ENCODE peak calls at places on chromosome 15, in six cellular contexts. Q, H, W, B, N and M are unnamed samples.

GRCh38 chr15:96514607-96515285 is 184.2 kb downstream of the NR2F2 start:
- DNase-seq in Q (no peak), H (no peak), W (no peak), B (peak), N (no peak), M (no peak)

GRCh38 chr15:66923438-66923881 is 141.9 kb upstream of the SMAD3 start:
- DNase-seq in Q (no peak), H (peak), W (peak), B (no peak), N (no peak), M (no peak)

GRCh38 chr15:48645558-48646330 is at the start of gene FBN1:
- DNase-seq in Q (peak), H (peak), W (peak), B (no peak), N (no peak), M (peak)

GRCh38 chr15:25762015-25762662 is 101.0 kb downstream of the ATP10A start:
- DNase-seq in Q (no peak), H (no peak), W (peak), B (no peak), N (no peak), M (no peak)

GRCh38 chr15:71755092-71755491 is 55.3 kb upstream of the NR2E3 start:
- DNase-seq in Q (no peak), H (no peak), W (no peak), B (no peak), N (no peak), M (no peak)

GRCh38 chr15:40061212-40061901 is 22.4 kb upstream of the SRP14 start:
- DNase-seq in Q (no peak), H (no peak), W (no peak), B (no peak), N (no peak), M (no peak)

GRCh38 chr15:58864602-58865419 is 68.7 kb downstream of the SLTM start:
- DNase-seq in Q (peak), H (peak), W (no peak), B (no peak), N (no peak), M (no peak)

GRCh38 chr15:52362497-52362896 is 66.9 kb upstream of the MYO5C start:
- DNase-seq in Q (no peak), H (peak), W (no peak), B (no peak), N (no peak), M (no peak)

GRCh38 chr15:47715856-47716445 is 1.4 kb upstream of the SEMA6D start:
- DNase-seq in Q (peak), H (peak), W (no peak), B (no peak), N (no peak), M (no peak)

GRCh38 chr15:68594533-68595259 is 15.9 kb downstream of the CORO2B start:
- DNase-seq in Q (no peak), H (no peak), W (no peak), B (no peak), N (no peak), M (no peak)

GRCh38 chr15:72397780-72398179 is 325 bp upstream of the TMEM202 start:
- DNase-seq in Q (no peak), H (no peak), W (no peak), B (no peak), N (no peak), M (no peak)

GRCh38 chr15:98035134-98035533 is 74.6 kb downstream of the ARRDC4 start:
- DNase-seq in Q (no peak), H (no peak), W (no peak), B (no peak), N (no peak), M (no peak)

GRCh38 chr15:66622677-66623076 is 56.9 kb upstream of the LCTL start:
- DNase-seq in Q (no peak), H (no peak), W (no peak), B (no peak), N (no peak), M (no peak)

GRCh38 chr15:30919877-30920550 is 16.3 kb downstream of the FAN1 start:
- DNase-seq in Q (no peak), H (no peak), W (no peak), B (no peak), N (no peak), M (no peak)

GRCh38 chr15:74802290-74802689 is 10.3 kb upstream of the LMAN1L start:
- DNase-seq in Q (no peak), H (no peak), W (no peak), B (no peak), N (no peak), M (no peak)

GRCh38 chr15:43270676-43271306 is 4.1 kb upstream of the TGM5 start:
- DNase-seq in Q (no peak), H (no peak), W (no peak), B (no peak), N (no peak), M (no peak)

GRCh38 chr15:35151782-35152181 is 66.7 kb upstream of the NANOGP8 start:
- DNase-seq in Q (no peak), H (no peak), W (no peak), B (no peak), N (no peak), M (no peak)

GRCh38 chr15:82137261-82137660 is 91.4 kb upstream of the MEX3B start:
- DNase-seq in Q (no peak), H (no peak), W (no peak), B (no peak), N (no peak), M (no peak)

GRCh38 chr15:86892774-86893449 is 813.2 kb downstream of the AGBL1 start:
- DNase-seq in Q (no peak), H (peak), W (no peak), B (no peak), N (peak), M (peak)

GRCh38 chr15:70245932-70246622 is 148.4 kb upstream of the TLE3 start:
- DNase-seq in Q (peak), H (no peak), W (peak), B (no peak), N (no peak), M (no peak)

GRCh38 chr15:64969401-64969800 is 20.3 kb downstream of the SPG21 start:
- DNase-seq in Q (no peak), H (peak), W (no peak), B (no peak), N (no peak), M (no peak)

GRCh38 chr15:41862515-41863116 is 24.0 kb downstream of the PLA2G4B start:
- DNase-seq in Q (no peak), H (peak), W (no peak), B (peak), N (no peak), M (no peak)

GRCh38 chr15:58669108-58669507 is 80.4 kb downstream of the ADAM10 start:
- DNase-seq in Q (no peak), H (no peak), W (no peak), B (no peak), N (no peak), M (no peak)

GRCh38 chr15:78065284-78065872 is 12.1 kb downstream of the TBC1D2B start:
- DNase-seq in Q (peak), H (no peak), W (peak), B (peak), N (no peak), M (peak)

GRCh38 chr15:80850941-80851451 is 71.8 kb downstream of the CEMIP start:
- DNase-seq in Q (no peak), H (no peak), W (no peak), B (peak), N (no peak), M (no peak)

GRCh38 chr15:101307048-101307896 is 12.2 kb upstream of the SNRPA1 start:
- DNase-seq in Q (no peak), H (no peak), W (peak), B (no peak), N (no peak), M (no peak)

GRCh38 chr15:90211440-90212168 is 10.5 kb downstream of the SEMA4B start:
- DNase-seq in Q (no peak), H (no peak), W (peak), B (peak), N (no peak), M (peak)

GRCh38 chr15:28861031-28861534 is 12.6 kb upstream of the GOLGA6L7 start:
- DNase-seq in Q (no peak), H (no peak), W (no peak), B (no peak), N (no peak), M (no peak)

GRCh38 chr15:39110336-39110735 is 470.5 kb upstream of the THBS1 start:
- DNase-seq in Q (no peak), H (no peak), W (no peak), B (no peak), N (no peak), M (no peak)

GRCh38 chr15:90873998-90874605 is 5.7 kb downstream of the FURIN start:
- DNase-seq in Q (no peak), H (no peak), W (no peak), B (peak), N (peak), M (no peak)

GRCh38 chr15:81296218-81296617 is 27.7 kb downstream of the STARD5 start:
- DNase-seq in Q (no peak), H (no peak), W (no peak), B (no peak), N (no peak), M (no peak)

GRCh38 chr15:89003865-89004725 is 84.2 kb upstream of the ABHD2 start:
- DNase-seq in Q (no peak), H (peak), W (peak), B (peak), N (no peak), M (no peak)

GRCh38 chr15:69783211-69783610 is 314.5 kb downstream of the TLE3 start:
- DNase-seq in Q (no peak), H (no peak), W (no peak), B (no peak), N (peak), M (no peak)